ENCODE peak calls at places on chromosomes 3 and 15, in six cellular contexts. R is IMR-90, H is mesendoderm, Z is mesenchymal stem cell, G is neuronal stem cell, P is H1. Q is an unnamed sample.

GRCh38 chr15:55248895-55249294 is 40.7 kb downstream of the RAB27A start:
- DNase-seq in P (no peak), H (no peak), R (no peak), G (no peak), Z (no peak), Q (no peak)

GRCh38 chr3:46952813-46953212 is 23.7 kb downstream of the CCDC12 start:
- DNase-seq in R (no peak), P (no peak), H (no peak), Z (no peak), G (no peak), Q (no peak)

GRCh38 chr3:177744873-177745646 is 547.8 kb upstream of the TBL1XR1 start:
- DNase-seq in R (peak; percentile 74), Z (peak; percentile 38), G (no peak), P (no peak), H (no peak), Q (peak; percentile 77)

GRCh38 chr15:69403611-69404010 is 10.5 kb upstream of the KIF23 start:
- DNase-seq in Z (peak; percentile 81), H (no peak), P (no peak), R (peak; percentile 94), G (no peak), Q (peak; percentile 33)

GRCh38 chr3:40829876-40830275 is 305.1 kb downstream of the ZNF621 start:
- DNase-seq in G (no peak), P (no peak), H (no peak), R (no peak), Z (no peak), Q (no peak)

GRCh38 chr3:110815008-110815583 is 256.5 kb upstream of the NECTIN3 start:
- DNase-seq in G (no peak), Z (peak; percentile 86), P (no peak), R (peak; percentile 92), H (peak; percentile 40), Q (no peak)

GRCh38 chr3:71395470-71395869 is 188.1 kb downstream of the FOXP1 start:
- DNase-seq in G (no peak), H (no peak), R (no peak), Z (no peak), P (no peak), Q (no peak)

GRCh38 chr3:30667250-30667585 is 60.8 kb downstream of the TGFBR2 start:
- DNase-seq in H (peak; percentile 95), G (peak; percentile 30), P (peak; percentile 38), Z (peak; percentile 25), R (no peak), Q (peak; percentile 52)

GRCh38 chr3:46299608-46300460 is 54.1 kb upstream of the CCR2 start:
- DNase-seq in Z (no peak), P (no peak), G (no peak), R (no peak), H (no peak), Q (no peak)

GRCh38 chr3:31968391-31968926 is 12.6 kb downstream of the OSBPL10 start:
- DNase-seq in R (peak; percentile 77), H (no peak), P (no peak), G (no peak), Z (peak; percentile 69), Q (peak; percentile 61)
- H3K4me3 ChIP-seq in R (no peak overlapping the region), H (no peak overlapping the region), P (no peak overlapping the region), G (no peak overlapping the region), Z (peak overlapping the region; percentile 66), Q (no peak overlapping the region)

GRCh38 chr3:129371041-129371826 is 57.2 kb downstream of the EFCAB12 start:
- DNase-seq in P (no peak), Z (no peak), R (no peak), H (no peak), G (no peak), Q (no peak)

GRCh38 chr3:129370248-129370964 is 58.0 kb downstream of the EFCAB12 start:
- DNase-seq in R (no peak), H (no peak), P (no peak), Z (no peak), G (no peak), Q (no peak)

GRCh38 chr3:129366312-129366831 is 62.1 kb downstream of the EFCAB12 start:
- DNase-seq in G (no peak), Z (no peak), R (no peak), H (no peak), P (no peak), Q (peak; percentile 13)

GRCh38 chr3:129365779-129366178 is 62.7 kb downstream of the EFCAB12 start:
- DNase-seq in P (no peak), Z (no peak), G (no peak), R (no peak), H (no peak), Q (no peak)

DNA sequence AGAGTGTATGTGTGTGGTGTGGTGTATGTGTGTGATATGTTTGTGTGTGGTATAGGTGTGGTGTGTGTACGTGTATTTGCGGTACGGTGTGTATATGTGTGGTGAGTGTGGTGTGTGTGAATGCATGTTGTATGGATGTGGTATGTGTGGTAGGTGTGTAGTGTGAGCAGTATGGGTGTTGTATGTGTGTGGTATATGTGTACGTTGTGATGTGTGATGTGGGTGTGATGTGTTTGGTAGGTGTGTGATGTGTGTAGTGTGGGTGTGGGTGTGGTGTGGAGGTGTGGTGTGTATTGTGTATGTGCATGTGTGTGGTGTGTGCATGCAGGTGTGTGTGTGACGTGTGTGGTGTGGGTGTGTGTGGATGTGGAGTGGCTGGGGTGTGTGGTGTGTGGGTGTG is 58.7 kb downstream of the EFCAB12 start:
- DNase-seq in R (no peak), H (no peak), P (no peak), G (no peak), Z (no peak), Q (no peak)
- H3K23ac ChIP-seq in R (no peak overlapping the region), H (no peak overlapping the region), P (no peak overlapping the region), G (peak overlapping the region; percentile 52), Z (no peak overlapping the region), Q (peak overlapping the region; percentile 86)

DNA sequence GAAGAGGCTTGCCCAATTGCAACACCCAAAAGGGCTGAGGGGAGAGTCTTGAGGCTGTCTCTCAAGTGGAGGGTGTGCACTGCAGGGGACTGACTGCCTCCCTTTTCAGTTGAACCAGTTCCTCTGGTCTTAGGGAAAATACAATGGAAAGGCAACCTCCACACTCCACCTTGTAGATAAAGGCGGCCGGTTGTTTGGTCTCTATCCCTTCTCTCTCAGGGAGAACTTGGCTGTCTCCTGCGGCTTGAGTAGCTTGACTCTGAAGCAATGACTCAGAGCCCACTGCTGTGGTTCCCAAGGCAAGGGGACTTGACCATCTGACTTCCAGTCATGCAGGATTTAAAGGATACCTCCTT is 143.2 kb upstream of the UMPS start:
- DNase-seq in H (peak; percentile 92), R (no peak), Z (peak; percentile 37), G (no peak), P (no peak), Q (peak; percentile 13)
- H3K27me3 ChIP-seq in H (no peaks in the 10 kb centered on the region), R (peaks cover 58% of the 10 kb centered on the region), Z (peaks cover 54% of the 10 kb centered on the region), G (peaks cover 15% of the 10 kb centered on the region), P (peaks cover 12% of the 10 kb centered on the region), Q (no peaks in the 10 kb centered on the region)

DNA sequence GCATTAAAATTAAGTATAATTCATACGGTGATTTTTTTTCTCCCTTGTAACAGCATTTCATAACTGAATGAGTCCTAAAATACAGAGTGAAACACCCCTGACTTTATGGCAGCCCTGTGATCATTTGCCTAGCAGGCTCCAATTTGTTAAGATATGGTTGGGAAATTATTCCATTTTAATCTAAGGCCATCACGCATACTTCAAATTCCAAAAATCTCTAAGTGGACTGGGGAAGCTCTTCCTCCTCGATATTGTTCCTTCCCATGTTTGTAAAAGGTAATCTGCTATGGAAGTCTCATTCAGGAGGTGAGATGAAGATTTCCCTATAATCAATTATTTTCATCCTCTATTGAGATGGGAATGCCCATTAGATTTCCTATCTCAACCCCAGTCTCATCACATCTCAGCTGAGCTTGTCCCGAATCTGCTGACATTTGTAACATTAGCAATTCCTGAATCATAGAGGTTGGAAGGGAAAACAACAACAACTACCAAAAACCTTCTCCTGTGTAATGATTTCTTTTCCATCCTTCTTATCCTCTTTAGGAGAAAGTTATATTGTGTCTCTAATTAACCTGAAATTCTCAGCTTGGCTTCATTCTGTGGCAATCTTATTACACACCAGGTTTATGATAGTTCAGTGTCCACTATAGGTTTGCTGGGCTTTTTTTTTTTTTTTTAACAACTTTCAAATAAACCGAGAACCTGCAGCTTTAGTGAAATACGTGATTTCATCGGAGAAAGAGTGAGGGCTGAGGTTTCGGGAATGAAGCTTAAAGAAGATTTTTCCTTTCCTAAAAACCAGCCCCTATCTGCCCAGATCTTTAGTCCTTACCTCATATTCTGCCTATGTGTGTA is 2.2 kb upstream of the NR2F2 start:
- DNase-seq in H (no peak), Z (peak; percentile 32), R (no peak), G (no peak), P (no peak), Q (no peak)
- H3K4me3 ChIP-seq in H (no peak overlapping the region), Z (peak overlapping the region; percentile 83), R (peak overlapping the region; percentile 20), G (peak overlapping the region; percentile 69), P (no peak overlapping the region), Q (no peak overlapping the region)

Q was measured in trophoblast cell.